ENCODE peak calls at places on chromosomes 5 and 9, in seven cellular contexts. One of them, this sample, is unnamed.

GRCh38 chr9:110532908-110533665 is 46.5 kb downstream of the SVEP1 start:
- DNase-seq in cardiac fibroblast: no peak
- DNase-seq in stimulated activated CD4-positive, alpha-beta T cell treated with anti-CD3 and anti-CD28 coated beads, Interleukin-2, amount 100 ng/mL, for 24 hours: no peak
- DNase-seq in astrocyte: peak
- DNase-seq in activated naive CD8-positive, alpha-beta T cell treated with anti-CD3 and anti-CD28 coated beads, Interleukin-2, amount 50 U/mL, for 16 hours: no peak
- DNase-seq in ACHN: no peak
- DNase-seq in NCI-H1930: no peak
- DNase-seq in this sample: no peak

GRCh38 chr9:131433302-131433854 is 39.5 kb downstream of the PRRC2B start:
- DNase-seq in cardiac fibroblast: no peak
- DNase-seq in stimulated activated CD4-positive, alpha-beta T cell treated with anti-CD3 and anti-CD28 coated beads, Interleukin-2, amount 100 ng/mL, for 24 hours: no peak
- DNase-seq in astrocyte: no peak
- DNase-seq in activated naive CD8-positive, alpha-beta T cell treated with anti-CD3 and anti-CD28 coated beads, Interleukin-2, amount 50 U/mL, for 16 hours: no peak
- DNase-seq in ACHN: no peak
- DNase-seq in NCI-H1930: no peak
- DNase-seq in this sample: no peak

GRCh38 chr5:102762095-102762534 is 7.0 kb downstream of the PAM start:
- DNase-seq in cardiac fibroblast: peak
- DNase-seq in stimulated activated CD4-positive, alpha-beta T cell treated with anti-CD3 and anti-CD28 coated beads, Interleukin-2, amount 100 ng/mL, for 24 hours: no peak
- DNase-seq in astrocyte: peak
- DNase-seq in activated naive CD8-positive, alpha-beta T cell treated with anti-CD3 and anti-CD28 coated beads, Interleukin-2, amount 50 U/mL, for 16 hours: no peak
- DNase-seq in ACHN: peak
- DNase-seq in NCI-H1930: no peak
- DNase-seq in this sample: no peak

GRCh38 chr9:9625248-9625647 is 987.6 kb downstream of the PTPRD start:
- DNase-seq in cardiac fibroblast: no peak
- DNase-seq in stimulated activated CD4-positive, alpha-beta T cell treated with anti-CD3 and anti-CD28 coated beads, Interleukin-2, amount 100 ng/mL, for 24 hours: no peak
- DNase-seq in astrocyte: no peak
- DNase-seq in activated naive CD8-positive, alpha-beta T cell treated with anti-CD3 and anti-CD28 coated beads, Interleukin-2, amount 50 U/mL, for 16 hours: no peak
- DNase-seq in ACHN: no peak
- DNase-seq in NCI-H1930: no peak
- DNase-seq in this sample: no peak

GRCh38 chr5:27125856-27126255 is 87.5 kb upstream of the CDH9 start:
- DNase-seq in cardiac fibroblast: peak
- DNase-seq in stimulated activated CD4-positive, alpha-beta T cell treated with anti-CD3 and anti-CD28 coated beads, Interleukin-2, amount 100 ng/mL, for 24 hours: no peak
- DNase-seq in astrocyte: no peak
- DNase-seq in activated naive CD8-positive, alpha-beta T cell treated with anti-CD3 and anti-CD28 coated beads, Interleukin-2, amount 50 U/mL, for 16 hours: no peak
- DNase-seq in ACHN: no peak
- DNase-seq in NCI-H1930: no peak
- DNase-seq in this sample: no peak

GRCh38 chr5:88172847-88173758 is 95.5 kb downstream of the TMEM161B start:
- DNase-seq in cardiac fibroblast: no peak
- DNase-seq in stimulated activated CD4-positive, alpha-beta T cell treated with anti-CD3 and anti-CD28 coated beads, Interleukin-2, amount 100 ng/mL, for 24 hours: no peak
- DNase-seq in astrocyte: no peak
- DNase-seq in activated naive CD8-positive, alpha-beta T cell treated with anti-CD3 and anti-CD28 coated beads, Interleukin-2, amount 50 U/mL, for 16 hours: no peak
- DNase-seq in ACHN: no peak
- DNase-seq in NCI-H1930: no peak
- DNase-seq in this sample: no peak

GRCh38 chr9:107439991-107440456 is 49.5 kb downstream of the KLF4 start:
- DNase-seq in cardiac fibroblast: peak
- DNase-seq in stimulated activated CD4-positive, alpha-beta T cell treated with anti-CD3 and anti-CD28 coated beads, Interleukin-2, amount 100 ng/mL, for 24 hours: no peak
- DNase-seq in astrocyte: peak
- DNase-seq in activated naive CD8-positive, alpha-beta T cell treated with anti-CD3 and anti-CD28 coated beads, Interleukin-2, amount 50 U/mL, for 16 hours: no peak
- DNase-seq in ACHN: no peak
- DNase-seq in NCI-H1930: no peak
- DNase-seq in this sample: no peak

GRCh38 chr5:45057564-45057963 is 248.8 kb downstream of the MRPS30 start:
- DNase-seq in cardiac fibroblast: no peak
- DNase-seq in stimulated activated CD4-positive, alpha-beta T cell treated with anti-CD3 and anti-CD28 coated beads, Interleukin-2, amount 100 ng/mL, for 24 hours: no peak
- DNase-seq in astrocyte: no peak
- DNase-seq in activated naive CD8-positive, alpha-beta T cell treated with anti-CD3 and anti-CD28 coated beads, Interleukin-2, amount 50 U/mL, for 16 hours: no peak
- DNase-seq in ACHN: no peak
- DNase-seq in NCI-H1930: no peak
- DNase-seq in this sample: no peak

GRCh38 chr9:121367651-121368510 is 2.2 kb downstream of the STOM start:
- DNase-seq in cardiac fibroblast: no peak
- DNase-seq in stimulated activated CD4-positive, alpha-beta T cell treated with anti-CD3 and anti-CD28 coated beads, Interleukin-2, amount 100 ng/mL, for 24 hours: no peak
- DNase-seq in astrocyte: no peak
- DNase-seq in activated naive CD8-positive, alpha-beta T cell treated with anti-CD3 and anti-CD28 coated beads, Interleukin-2, amount 50 U/mL, for 16 hours: no peak
- DNase-seq in ACHN: no peak
- DNase-seq in NCI-H1930: no peak
- DNase-seq in this sample: no peak

GRCh38 chr5:38603691-38604090 is 47.2 kb upstream of the LIFR start:
- DNase-seq in cardiac fibroblast: no peak
- DNase-seq in stimulated activated CD4-positive, alpha-beta T cell treated with anti-CD3 and anti-CD28 coated beads, Interleukin-2, amount 100 ng/mL, for 24 hours: no peak
- DNase-seq in astrocyte: peak
- DNase-seq in activated naive CD8-positive, alpha-beta T cell treated with anti-CD3 and anti-CD28 coated beads, Interleukin-2, amount 50 U/mL, for 16 hours: no peak
- DNase-seq in ACHN: no peak
- DNase-seq in NCI-H1930: no peak
- DNase-seq in this sample: no peak

GRCh38 chr5:146048994-146049703 is 56.2 kb downstream of the PLAC8L1 start:
- DNase-seq in cardiac fibroblast: peak
- DNase-seq in stimulated activated CD4-positive, alpha-beta T cell treated with anti-CD3 and anti-CD28 coated beads, Interleukin-2, amount 100 ng/mL, for 24 hours: no peak
- DNase-seq in astrocyte: peak
- DNase-seq in activated naive CD8-positive, alpha-beta T cell treated with anti-CD3 and anti-CD28 coated beads, Interleukin-2, amount 50 U/mL, for 16 hours: no peak
- DNase-seq in ACHN: peak
- DNase-seq in NCI-H1930: peak
- DNase-seq in this sample: peak

GRCh38 chr9:5524090-5524489 is 13.8 kb downstream of the PDCD1LG2 start:
- DNase-seq in cardiac fibroblast: no peak
- DNase-seq in stimulated activated CD4-positive, alpha-beta T cell treated with anti-CD3 and anti-CD28 coated beads, Interleukin-2, amount 100 ng/mL, for 24 hours: no peak
- DNase-seq in astrocyte: no peak
- DNase-seq in activated naive CD8-positive, alpha-beta T cell treated with anti-CD3 and anti-CD28 coated beads, Interleukin-2, amount 50 U/mL, for 16 hours: no peak
- DNase-seq in ACHN: no peak
- DNase-seq in NCI-H1930: no peak
- DNase-seq in this sample: no peak

GRCh38 chr5:1445313-1445894 is at the start of gene SLC6A3:
- DNase-seq in cardiac fibroblast: peak
- DNase-seq in stimulated activated CD4-positive, alpha-beta T cell treated with anti-CD3 and anti-CD28 coated beads, Interleukin-2, amount 100 ng/mL, for 24 hours: no peak
- DNase-seq in astrocyte: no peak
- DNase-seq in activated naive CD8-positive, alpha-beta T cell treated with anti-CD3 and anti-CD28 coated beads, Interleukin-2, amount 50 U/mL, for 16 hours: peak
- DNase-seq in ACHN: no peak
- DNase-seq in NCI-H1930: peak
- DNase-seq in this sample: no peak

GRCh38 chr5:5490774-5491347 is 68.4 kb downstream of the ICE1 start:
- DNase-seq in cardiac fibroblast: no peak
- DNase-seq in stimulated activated CD4-positive, alpha-beta T cell treated with anti-CD3 and anti-CD28 coated beads, Interleukin-2, amount 100 ng/mL, for 24 hours: no peak
- DNase-seq in astrocyte: no peak
- DNase-seq in activated naive CD8-positive, alpha-beta T cell treated with anti-CD3 and anti-CD28 coated beads, Interleukin-2, amount 50 U/mL, for 16 hours: no peak
- DNase-seq in ACHN: no peak
- DNase-seq in NCI-H1930: no peak
- DNase-seq in this sample: no peak

GRCh38 chr9:123453904-123454321 is 97.9 kb downstream of the CRB2 start:
- DNase-seq in cardiac fibroblast: peak
- DNase-seq in stimulated activated CD4-positive, alpha-beta T cell treated with anti-CD3 and anti-CD28 coated beads, Interleukin-2, amount 100 ng/mL, for 24 hours: no peak
- DNase-seq in astrocyte: no peak
- DNase-seq in activated naive CD8-positive, alpha-beta T cell treated with anti-CD3 and anti-CD28 coated beads, Interleukin-2, amount 50 U/mL, for 16 hours: no peak
- DNase-seq in ACHN: no peak
- DNase-seq in NCI-H1930: no peak
- DNase-seq in this sample: no peak

GRCh38 chr5:177495243-177496060 is 2.0 kb downstream of the PDLIM7 start:
- DNase-seq in cardiac fibroblast: peak
- DNase-seq in stimulated activated CD4-positive, alpha-beta T cell treated with anti-CD3 and anti-CD28 coated beads, Interleukin-2, amount 100 ng/mL, for 24 hours: no peak
- DNase-seq in astrocyte: peak
- DNase-seq in activated naive CD8-positive, alpha-beta T cell treated with anti-CD3 and anti-CD28 coated beads, Interleukin-2, amount 50 U/mL, for 16 hours: no peak
- DNase-seq in ACHN: peak
- DNase-seq in NCI-H1930: no peak
- DNase-seq in this sample: peak

GRCh38 chr9:4417578-4418325 is 72.5 kb upstream of the SLC1A1 start:
- DNase-seq in cardiac fibroblast: peak
- DNase-seq in stimulated activated CD4-positive, alpha-beta T cell treated with anti-CD3 and anti-CD28 coated beads, Interleukin-2, amount 100 ng/mL, for 24 hours: no peak
- DNase-seq in astrocyte: peak
- DNase-seq in activated naive CD8-positive, alpha-beta T cell treated with anti-CD3 and anti-CD28 coated beads, Interleukin-2, amount 50 U/mL, for 16 hours: no peak
- DNase-seq in ACHN: no peak
- DNase-seq in NCI-H1930: no peak
- DNase-seq in this sample: no peak

GRCh38 chr9:100217536-100217935 is 118.5 kb downstream of the INVS start:
- DNase-seq in cardiac fibroblast: no peak
- DNase-seq in stimulated activated CD4-positive, alpha-beta T cell treated with anti-CD3 and anti-CD28 coated beads, Interleukin-2, amount 100 ng/mL, for 24 hours: no peak
- DNase-seq in astrocyte: no peak
- DNase-seq in activated naive CD8-positive, alpha-beta T cell treated with anti-CD3 and anti-CD28 coated beads, Interleukin-2, amount 50 U/mL, for 16 hours: no peak
- DNase-seq in ACHN: no peak
- DNase-seq in NCI-H1930: no peak
- DNase-seq in this sample: no peak

GRCh38 chr5:15286659-15287058 is 213.3 kb upstream of the FBXL7 start:
- DNase-seq in cardiac fibroblast: no peak
- DNase-seq in stimulated activated CD4-positive, alpha-beta T cell treated with anti-CD3 and anti-CD28 coated beads, Interleukin-2, amount 100 ng/mL, for 24 hours: no peak
- DNase-seq in astrocyte: no peak
- DNase-seq in activated naive CD8-positive, alpha-beta T cell treated with anti-CD3 and anti-CD28 coated beads, Interleukin-2, amount 50 U/mL, for 16 hours: no peak
- DNase-seq in ACHN: no peak
- DNase-seq in NCI-H1930: no peak
- DNase-seq in this sample: no peak

GRCh38 chr9:104725014-104725413 is 22.5 kb upstream of the NIPSNAP3A start:
- DNase-seq in cardiac fibroblast: no peak
- DNase-seq in stimulated activated CD4-positive, alpha-beta T cell treated with anti-CD3 and anti-CD28 coated beads, Interleukin-2, amount 100 ng/mL, for 24 hours: no peak
- DNase-seq in astrocyte: no peak
- DNase-seq in activated naive CD8-positive, alpha-beta T cell treated with anti-CD3 and anti-CD28 coated beads, Interleukin-2, amount 50 U/mL, for 16 hours: no peak
- DNase-seq in ACHN: no peak
- DNase-seq in NCI-H1930: no peak
- DNase-seq in this sample: no peak

GRCh38 chr9:115369322-115369957 is 251.5 kb upstream of the TNC start:
- DNase-seq in cardiac fibroblast: peak
- DNase-seq in stimulated activated CD4-positive, alpha-beta T cell treated with anti-CD3 and anti-CD28 coated beads, Interleukin-2, amount 100 ng/mL, for 24 hours: no peak
- DNase-seq in astrocyte: peak
- DNase-seq in activated naive CD8-positive, alpha-beta T cell treated with anti-CD3 and anti-CD28 coated beads, Interleukin-2, amount 50 U/mL, for 16 hours: no peak
- DNase-seq in ACHN: no peak
- DNase-seq in NCI-H1930: no peak
- DNase-seq in this sample: peak

GRCh38 chr5:90803376-90803775 is 244.8 kb downstream of the ADGRV1 start:
- DNase-seq in cardiac fibroblast: no peak
- DNase-seq in stimulated activated CD4-positive, alpha-beta T cell treated with anti-CD3 and anti-CD28 coated beads, Interleukin-2, amount 100 ng/mL, for 24 hours: no peak
- DNase-seq in astrocyte: no peak
- DNase-seq in activated naive CD8-positive, alpha-beta T cell treated with anti-CD3 and anti-CD28 coated beads, Interleukin-2, amount 50 U/mL, for 16 hours: no peak
- DNase-seq in ACHN: no peak
- DNase-seq in NCI-H1930: no peak
- DNase-seq in this sample: no peak

GRCh38 chr5:148483750-148484149 is 100.0 kb downstream of the FBXO38 start:
- DNase-seq in cardiac fibroblast: no peak
- DNase-seq in stimulated activated CD4-positive, alpha-beta T cell treated with anti-CD3 and anti-CD28 coated beads, Interleukin-2, amount 100 ng/mL, for 24 hours: no peak
- DNase-seq in astrocyte: no peak
- DNase-seq in activated naive CD8-positive, alpha-beta T cell treated with anti-CD3 and anti-CD28 coated beads, Interleukin-2, amount 50 U/mL, for 16 hours: no peak
- DNase-seq in ACHN: no peak
- DNase-seq in NCI-H1930: no peak
- DNase-seq in this sample: no peak

GRCh38 chr5:118243613-118244012 is 744.7 kb downstream of the DTWD2 start:
- DNase-seq in cardiac fibroblast: no peak
- DNase-seq in stimulated activated CD4-positive, alpha-beta T cell treated with anti-CD3 and anti-CD28 coated beads, Interleukin-2, amount 100 ng/mL, for 24 hours: no peak
- DNase-seq in astrocyte: no peak
- DNase-seq in activated naive CD8-positive, alpha-beta T cell treated with anti-CD3 and anti-CD28 coated beads, Interleukin-2, amount 50 U/mL, for 16 hours: no peak
- DNase-seq in ACHN: no peak
- DNase-seq in NCI-H1930: no peak
- DNase-seq in this sample: no peak

GRCh38 chr5:55599148-55600050 is 64.6 kb upstream of the PLPP1 start:
- DNase-seq in cardiac fibroblast: no peak
- DNase-seq in stimulated activated CD4-positive, alpha-beta T cell treated with anti-CD3 and anti-CD28 coated beads, Interleukin-2, amount 100 ng/mL, for 24 hours: no peak
- DNase-seq in astrocyte: no peak
- DNase-seq in activated naive CD8-positive, alpha-beta T cell treated with anti-CD3 and anti-CD28 coated beads, Interleukin-2, amount 50 U/mL, for 16 hours: no peak
- DNase-seq in ACHN: no peak
- DNase-seq in NCI-H1930: no peak
- DNase-seq in this sample: no peak

GRCh38 chr9:129885018-129885669 is 49.9 kb downstream of the USP20 start:
- DNase-seq in cardiac fibroblast: no peak
- DNase-seq in stimulated activated CD4-positive, alpha-beta T cell treated with anti-CD3 and anti-CD28 coated beads, Interleukin-2, amount 100 ng/mL, for 24 hours: peak
- DNase-seq in astrocyte: no peak
- DNase-seq in activated naive CD8-positive, alpha-beta T cell treated with anti-CD3 and anti-CD28 coated beads, Interleukin-2, amount 50 U/mL, for 16 hours: no peak
- DNase-seq in ACHN: peak
- DNase-seq in NCI-H1930: peak
- DNase-seq in this sample: no peak

GRCh38 chr9:86281577-86282076 is 711 bp downstream of the ISCA1 start:
- DNase-seq in cardiac fibroblast: peak
- DNase-seq in stimulated activated CD4-positive, alpha-beta T cell treated with anti-CD3 and anti-CD28 coated beads, Interleukin-2, amount 100 ng/mL, for 24 hours: no peak
- DNase-seq in astrocyte: no peak
- DNase-seq in activated naive CD8-positive, alpha-beta T cell treated with anti-CD3 and anti-CD28 coated beads, Interleukin-2, amount 50 U/mL, for 16 hours: no peak
- DNase-seq in ACHN: peak
- DNase-seq in NCI-H1930: no peak
- DNase-seq in this sample: no peak

GRCh38 chr5:82388186-82388585 is 110.0 kb upstream of the RPS23 start:
- DNase-seq in cardiac fibroblast: peak
- DNase-seq in stimulated activated CD4-positive, alpha-beta T cell treated with anti-CD3 and anti-CD28 coated beads, Interleukin-2, amount 100 ng/mL, for 24 hours: no peak
- DNase-seq in astrocyte: peak
- DNase-seq in activated naive CD8-positive, alpha-beta T cell treated with anti-CD3 and anti-CD28 coated beads, Interleukin-2, amount 50 U/mL, for 16 hours: no peak
- DNase-seq in ACHN: no peak
- DNase-seq in NCI-H1930: no peak
- DNase-seq in this sample: no peak

GRCh38 chr9:129270205-129270604 is 92.1 kb upstream of the IER5L start:
- DNase-seq in cardiac fibroblast: no peak
- DNase-seq in stimulated activated CD4-positive, alpha-beta T cell treated with anti-CD3 and anti-CD28 coated beads, Interleukin-2, amount 100 ng/mL, for 24 hours: no peak
- DNase-seq in astrocyte: no peak
- DNase-seq in activated naive CD8-positive, alpha-beta T cell treated with anti-CD3 and anti-CD28 coated beads, Interleukin-2, amount 50 U/mL, for 16 hours: no peak
- DNase-seq in ACHN: no peak
- DNase-seq in NCI-H1930: no peak
- DNase-seq in this sample: no peak

GRCh38 chr9:76537150-76537646 is 78.2 kb downstream of the GCNT1 start:
- DNase-seq in cardiac fibroblast: peak
- DNase-seq in stimulated activated CD4-positive, alpha-beta T cell treated with anti-CD3 and anti-CD28 coated beads, Interleukin-2, amount 100 ng/mL, for 24 hours: no peak
- DNase-seq in astrocyte: no peak
- DNase-seq in activated naive CD8-positive, alpha-beta T cell treated with anti-CD3 and anti-CD28 coated beads, Interleukin-2, amount 50 U/mL, for 16 hours: no peak
- DNase-seq in ACHN: no peak
- DNase-seq in NCI-H1930: no peak
- DNase-seq in this sample: no peak

GRCh38 chr9:134712922-134713321 is 71.3 kb downstream of the COL5A1 start:
- DNase-seq in cardiac fibroblast: no peak
- DNase-seq in stimulated activated CD4-positive, alpha-beta T cell treated with anti-CD3 and anti-CD28 coated beads, Interleukin-2, amount 100 ng/mL, for 24 hours: no peak
- DNase-seq in astrocyte: no peak
- DNase-seq in activated naive CD8-positive, alpha-beta T cell treated with anti-CD3 and anti-CD28 coated beads, Interleukin-2, amount 50 U/mL, for 16 hours: no peak
- DNase-seq in ACHN: no peak
- DNase-seq in NCI-H1930: no peak
- DNase-seq in this sample: no peak

GRCh38 chr9:133098104-133098754 is 22.8 kb downstream of the RALGDS start:
- DNase-seq in cardiac fibroblast: no peak
- DNase-seq in stimulated activated CD4-positive, alpha-beta T cell treated with anti-CD3 and anti-CD28 coated beads, Interleukin-2, amount 100 ng/mL, for 24 hours: no peak
- DNase-seq in astrocyte: no peak
- DNase-seq in activated naive CD8-positive, alpha-beta T cell treated with anti-CD3 and anti-CD28 coated beads, Interleukin-2, amount 50 U/mL, for 16 hours: no peak
- DNase-seq in ACHN: no peak
- DNase-seq in NCI-H1930: no peak
- DNase-seq in this sample: no peak

GRCh38 chr5:75367401-75367800 is 30.4 kb downstream of the HMGCR start:
- DNase-seq in cardiac fibroblast: no peak
- DNase-seq in stimulated activated CD4-positive, alpha-beta T cell treated with anti-CD3 and anti-CD28 coated beads, Interleukin-2, amount 100 ng/mL, for 24 hours: no peak
- DNase-seq in astrocyte: no peak
- DNase-seq in activated naive CD8-positive, alpha-beta T cell treated with anti-CD3 and anti-CD28 coated beads, Interleukin-2, amount 50 U/mL, for 16 hours: no peak
- DNase-seq in ACHN: no peak
- DNase-seq in NCI-H1930: no peak
- DNase-seq in this sample: no peak

GRCh38 chr5:159059722-159060121 is 40.0 kb downstream of the EBF1 start:
- DNase-seq in cardiac fibroblast: no peak
- DNase-seq in stimulated activated CD4-positive, alpha-beta T cell treated with anti-CD3 and anti-CD28 coated beads, Interleukin-2, amount 100 ng/mL, for 24 hours: no peak
- DNase-seq in astrocyte: no peak
- DNase-seq in activated naive CD8-positive, alpha-beta T cell treated with anti-CD3 and anti-CD28 coated beads, Interleukin-2, amount 50 U/mL, for 16 hours: no peak
- DNase-seq in ACHN: no peak
- DNase-seq in NCI-H1930: no peak
- DNase-seq in this sample: no peak

This sample was measured in fibroblast of the conjunctiva.